ENCODE peak calls at places on chromosome 4, in nine cellular contexts. F, Y, M, W, C, V, A, Z and X are unnamed samples.

GRCh38 chr4:189843392-189844009 is 97.2 kb upstream of the FRG1 start:
- DNase-seq in F (no peak), Y (no peak), M (no peak), W (no peak), C (no peak), V (no peak), A (no peak), Z (no peak), X (no peak)

GRCh38 chr4:7812921-7813320 is 126.7 kb downstream of the AFAP1 start:
- DNase-seq in F (no peak), Y (no peak), M (no peak), W (no peak), C (no peak), V (no peak), A (no peak), Z (no peak), X (no peak)

GRCh38 chr4:67332627-67333026 is 212.7 kb downstream of the CENPC start:
- DNase-seq in F (no peak), Y (no peak), M (no peak), W (no peak), C (no peak), V (peak; percentile 4), A (no peak), Z (no peak), X (no peak)

GRCh38 chr4:173547889-173548288 is 17.9 kb upstream of the HAND2 start:
- DNase-seq in F (no peak), Y (no peak), M (no peak), W (no peak), C (no peak), V (no peak), A (no peak), Z (no peak), X (no peak)

GRCh38 chr4:16259531-16260246 is 33.4 kb upstream of the TAPT1 start:
- DNase-seq in F (no peak), Y (no peak), M (no peak), W (no peak), C (no peak), V (no peak), A (no peak), Z (no peak), X (no peak)

GRCh38 chr4:83657336-83657735 is 121.4 kb downstream of the GPAT3 start:
- DNase-seq in F (no peak), Y (no peak), M (no peak), W (no peak), C (peak; percentile 57), V (no peak), A (no peak), Z (no peak), X (no peak)

GRCh38 chr4:147707892-147708672 is 23.8 kb upstream of the ARHGAP10 start:
- DNase-seq in F (no peak), Y (no peak), M (no peak), W (peak; percentile 54), C (peak; percentile 44), V (no peak), A (peak; percentile 14), Z (no peak), X (peak; percentile 23)

GRCh38 chr4:76011018-76011670 is 3.8 kb upstream of the CXCL9 start:
- DNase-seq in F (no peak), Y (no peak), M (no peak), W (no peak), C (no peak), V (no peak), A (no peak), Z (no peak), X (no peak)

GRCh38 chr4:119629142-119629471 is 503 bp upstream of the PDE5A start:
- DNase-seq in F (peak; percentile 21), Y (no peak), M (no peak), W (no peak), C (no peak), V (no peak), A (no peak), Z (no peak), X (no peak)

GRCh38 chr4:158208931-158209640 is 1.2 kb upstream of the TMEM144 start:
- DNase-seq in F (no peak), Y (no peak), M (no peak), W (no peak), C (no peak), V (no peak), A (no peak), Z (no peak), X (no peak)

GRCh38 chr4:7831330-7831729 is 108.3 kb downstream of the AFAP1 start:
- DNase-seq in F (no peak), Y (no peak), M (no peak), W (peak; percentile 85), C (no peak), V (peak; percentile 37), A (no peak), Z (no peak), X (no peak)

GRCh38 chr4:118586357-118586790 is 98.8 kb upstream of the METTL14 start:
- DNase-seq in F (peak; percentile 39), Y (no peak), M (peak; percentile 69), W (no peak), C (no peak), V (no peak), A (no peak), Z (no peak), X (no peak)